ENCODE peak calls at places on chromosomes 4 and X, in seven cellular contexts. One of them, this sample, is unnamed.

GRCh38 chr4:1011022-1011694 is at the start of gene FGFRL1:
- DNase-seq in fibroblast of villous mesenchyme: peak
- DNase-seq in fibroblast of the aortic adventitia: peak
- DNase-seq in bronchial epithelial cell: peak
- DNase-seq in fibroblast of mammary gland: peak
- DNase-seq in BE2C: peak
- DNase-seq in GM13976: peak
- DNase-seq in this sample: peak

GRCh38 chrX:56503941-56504673 is 59.3 kb upstream of the UBQLN2 start:
- DNase-seq in GM13976: no peak
- DNase-seq in fibroblast of mammary gland: no peak
- DNase-seq in BE2C: no peak
- DNase-seq in fibroblast of the aortic adventitia: no peak
- DNase-seq in bronchial epithelial cell: peak
- DNase-seq in fibroblast of villous mesenchyme: no peak
- DNase-seq in this sample: no peak

GRCh38 chr4:4984186-4984585 is 35.1 kb downstream of the CYTL1 start:
- DNase-seq in BE2C: no peak
- DNase-seq in fibroblast of the aortic adventitia: no peak
- DNase-seq in GM13976: no peak
- DNase-seq in fibroblast of mammary gland: no peak
- DNase-seq in bronchial epithelial cell: no peak
- DNase-seq in fibroblast of villous mesenchyme: no peak
- DNase-seq in this sample: no peak

GRCh38 chrX:117959045-117959444 is 157.6 kb downstream of the KLHL13 start:
- DNase-seq in bronchial epithelial cell: no peak
- DNase-seq in fibroblast of the aortic adventitia: no peak
- DNase-seq in fibroblast of mammary gland: no peak
- DNase-seq in fibroblast of villous mesenchyme: no peak
- DNase-seq in BE2C: no peak
- DNase-seq in GM13976: no peak
- DNase-seq in this sample: no peak

GRCh38 chr4:93960916-93961315 is 132.4 kb downstream of the ATOH1 start:
- DNase-seq in BE2C: no peak
- DNase-seq in fibroblast of mammary gland: no peak
- DNase-seq in fibroblast of villous mesenchyme: no peak
- DNase-seq in GM13976: no peak
- DNase-seq in bronchial epithelial cell: no peak
- DNase-seq in fibroblast of the aortic adventitia: no peak
- DNase-seq in this sample: no peak

GRCh38 chr4:675980-676870 is 1.9 kb downstream of the MYL5 start:
- DNase-seq in fibroblast of the aortic adventitia: no peak
- DNase-seq in fibroblast of villous mesenchyme: no peak
- DNase-seq in bronchial epithelial cell: no peak
- DNase-seq in BE2C: no peak
- DNase-seq in GM13976: peak
- DNase-seq in fibroblast of mammary gland: no peak
- DNase-seq in this sample: peak

GRCh38 chrX:136784231-136784630 is 3.5 kb upstream of the ARHGEF6 start:
- DNase-seq in fibroblast of the aortic adventitia: no peak
- DNase-seq in fibroblast of mammary gland: no peak
- DNase-seq in GM13976: no peak
- DNase-seq in fibroblast of villous mesenchyme: no peak
- DNase-seq in BE2C: no peak
- DNase-seq in bronchial epithelial cell: no peak
- DNase-seq in this sample: no peak

GRCh38 chr4:1445716-1446445 is 39.6 kb upstream of the NKX1-1 start:
- DNase-seq in BE2C: no peak
- DNase-seq in bronchial epithelial cell: no peak
- DNase-seq in fibroblast of the aortic adventitia: no peak
- DNase-seq in fibroblast of mammary gland: no peak
- DNase-seq in GM13976: no peak
- DNase-seq in fibroblast of villous mesenchyme: no peak
- DNase-seq in this sample: no peak

GRCh38 chr4:127151941-127152340 is 480.8 kb upstream of the INTU start:
- DNase-seq in fibroblast of the aortic adventitia: no peak
- DNase-seq in fibroblast of mammary gland: no peak
- DNase-seq in fibroblast of villous mesenchyme: no peak
- DNase-seq in bronchial epithelial cell: no peak
- DNase-seq in GM13976: no peak
- DNase-seq in BE2C: no peak
- DNase-seq in this sample: no peak

GRCh38 chrX:106039920-106040319 is 1.4 kb upstream of the SERPINA7 start:
- DNase-seq in fibroblast of mammary gland: peak
- DNase-seq in bronchial epithelial cell: peak
- DNase-seq in fibroblast of villous mesenchyme: no peak
- DNase-seq in fibroblast of the aortic adventitia: no peak
- DNase-seq in GM13976: no peak
- DNase-seq in BE2C: no peak
- DNase-seq in this sample: no peak

GRCh38 chr4:140257461-140258305 is 103.7 kb upstream of the MAML3 start:
- DNase-seq in fibroblast of mammary gland: peak
- DNase-seq in GM13976: no peak
- DNase-seq in fibroblast of the aortic adventitia: peak
- DNase-seq in bronchial epithelial cell: peak
- DNase-seq in BE2C: no peak
- DNase-seq in fibroblast of villous mesenchyme: peak
- DNase-seq in this sample: no peak

GRCh38 chr4:185318679-185319078 is 77.0 kb downstream of the LRP2BP start:
- DNase-seq in BE2C: no peak
- DNase-seq in fibroblast of mammary gland: no peak
- DNase-seq in fibroblast of villous mesenchyme: no peak
- DNase-seq in bronchial epithelial cell: peak
- DNase-seq in GM13976: no peak
- DNase-seq in fibroblast of the aortic adventitia: no peak
- DNase-seq in this sample: no peak

GRCh38 chr4:71206763-71207162 is 132.1 kb upstream of the SLC4A4 start:
- DNase-seq in BE2C: no peak
- DNase-seq in fibroblast of the aortic adventitia: no peak
- DNase-seq in fibroblast of villous mesenchyme: no peak
- DNase-seq in fibroblast of mammary gland: peak
- DNase-seq in GM13976: no peak
- DNase-seq in bronchial epithelial cell: no peak
- DNase-seq in this sample: no peak

GRCh38 chrX:116170444-116170843 is at the start of gene AGTR2:
- DNase-seq in fibroblast of the aortic adventitia: no peak
- DNase-seq in fibroblast of mammary gland: no peak
- DNase-seq in fibroblast of villous mesenchyme: no peak
- DNase-seq in GM13976: no peak
- DNase-seq in bronchial epithelial cell: no peak
- DNase-seq in BE2C: no peak
- DNase-seq in this sample: no peak

GRCh38 chr4:183840311-183840710 is 64.8 kb upstream of the STOX2 start:
- DNase-seq in BE2C: peak
- DNase-seq in fibroblast of the aortic adventitia: peak
- DNase-seq in fibroblast of mammary gland: peak
- DNase-seq in fibroblast of villous mesenchyme: peak
- DNase-seq in GM13976: peak
- DNase-seq in bronchial epithelial cell: peak
- DNase-seq in this sample: peak

GRCh38 chr4:77773101-77773500 is 46.1 kb downstream of the CNOT6L start:
- DNase-seq in GM13976: no peak
- DNase-seq in fibroblast of the aortic adventitia: peak
- DNase-seq in BE2C: no peak
- DNase-seq in fibroblast of villous mesenchyme: peak
- DNase-seq in bronchial epithelial cell: no peak
- DNase-seq in fibroblast of mammary gland: peak
- DNase-seq in this sample: no peak

GRCh38 chr4:64230709-64231310 is 178.4 kb downstream of the TECRL start:
- DNase-seq in fibroblast of mammary gland: peak
- DNase-seq in bronchial epithelial cell: no peak
- DNase-seq in fibroblast of villous mesenchyme: peak
- DNase-seq in GM13976: no peak
- DNase-seq in BE2C: no peak
- DNase-seq in fibroblast of the aortic adventitia: peak
- DNase-seq in this sample: no peak

GRCh38 chr4:150583287-150584197 is 1.6 kb downstream of the MAB21L2 start:
- DNase-seq in fibroblast of mammary gland: no peak
- DNase-seq in BE2C: peak
- DNase-seq in GM13976: peak
- DNase-seq in bronchial epithelial cell: no peak
- DNase-seq in fibroblast of the aortic adventitia: no peak
- DNase-seq in fibroblast of villous mesenchyme: no peak
- DNase-seq in this sample: no peak

GRCh38 chrX:23884427-23885024 is 23.2 kb downstream of the APOO start:
- DNase-seq in BE2C: no peak
- DNase-seq in fibroblast of mammary gland: peak
- DNase-seq in bronchial epithelial cell: peak
- DNase-seq in fibroblast of the aortic adventitia: no peak
- DNase-seq in GM13976: no peak
- DNase-seq in fibroblast of villous mesenchyme: peak
- DNase-seq in this sample: no peak

GRCh38 chr4:187366530-187367279 is 628.9 kb upstream of the ZFP42 start:
- DNase-seq in GM13976: no peak
- DNase-seq in fibroblast of the aortic adventitia: no peak
- DNase-seq in fibroblast of villous mesenchyme: no peak
- DNase-seq in BE2C: no peak
- DNase-seq in fibroblast of mammary gland: no peak
- DNase-seq in bronchial epithelial cell: no peak
- DNase-seq in this sample: no peak

GRCh38 chrX:102651242-102651967 is at the start of gene GPRASP1:
- DNase-seq in fibroblast of the aortic adventitia: peak
- DNase-seq in bronchial epithelial cell: no peak
- DNase-seq in BE2C: peak
- DNase-seq in fibroblast of mammary gland: peak
- DNase-seq in fibroblast of villous mesenchyme: peak
- DNase-seq in GM13976: peak
- DNase-seq in this sample: peak

GRCh38 chr4:186297013-186297645 is 31.1 kb downstream of the F11 start:
- DNase-seq in fibroblast of the aortic adventitia: peak
- DNase-seq in BE2C: no peak
- DNase-seq in GM13976: peak
- DNase-seq in bronchial epithelial cell: peak
- DNase-seq in fibroblast of mammary gland: peak
- DNase-seq in fibroblast of villous mesenchyme: peak
- DNase-seq in this sample: no peak

GRCh38 chr4:7061815-7062214 is 6.0 kb downstream of the GRPEL1 start:
- DNase-seq in fibroblast of the aortic adventitia: no peak
- DNase-seq in BE2C: no peak
- DNase-seq in fibroblast of mammary gland: no peak
- DNase-seq in GM13976: no peak
- DNase-seq in bronchial epithelial cell: no peak
- DNase-seq in fibroblast of villous mesenchyme: no peak
- DNase-seq in this sample: no peak
- TF ChIP-seq CTCF in fibroblast of the aortic adventitia: no peak
- TF ChIP-seq CTCF in BE2C: no peak
- TF ChIP-seq CTCF in fibroblast of mammary gland: no peak
- TF ChIP-seq CTCF in GM13976: no peak
- TF ChIP-seq CTCF in bronchial epithelial cell: no peak
- TF ChIP-seq CTCF in fibroblast of villous mesenchyme: no peak
- TF ChIP-seq CTCF in this sample: no peak

GRCh38 chr4:174828845-174829701 is at the start of gene GLRA3:
- DNase-seq in GM13976: peak
- DNase-seq in bronchial epithelial cell: peak
- DNase-seq in fibroblast of villous mesenchyme: peak
- DNase-seq in fibroblast of mammary gland: peak
- DNase-seq in BE2C: peak
- DNase-seq in fibroblast of the aortic adventitia: peak
- DNase-seq in this sample: peak

DNA sequence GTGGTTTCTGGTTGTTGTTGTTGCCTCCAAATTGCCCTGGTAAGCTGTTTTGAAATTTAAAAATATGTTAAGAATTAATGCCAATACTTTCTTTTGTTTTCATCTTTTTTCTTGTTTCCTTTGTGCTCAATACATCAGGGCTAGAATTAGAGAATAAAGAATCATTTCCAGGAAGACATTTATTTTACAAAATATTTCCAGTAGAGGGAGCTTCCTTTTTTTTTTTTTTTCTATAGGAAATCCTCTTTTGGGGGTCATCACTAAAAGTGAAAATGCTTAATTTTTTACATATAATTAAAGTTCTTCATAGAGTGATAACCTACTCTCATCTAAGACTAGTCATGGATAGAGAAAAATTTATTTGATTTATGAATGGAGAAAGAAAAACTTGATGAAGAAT is 2.4 kb downstream of the GLRA3 start:
- DNase-seq in fibroblast of villous mesenchyme: no peak
- DNase-seq in BE2C: no peak
- DNase-seq in bronchial epithelial cell: no peak
- DNase-seq in fibroblast of the aortic adventitia: no peak
- DNase-seq in GM13976: no peak
- DNase-seq in fibroblast of mammary gland: no peak
- DNase-seq in this sample: no peak
- TF ChIP-seq CTCF in fibroblast of villous mesenchyme: no peak
- TF ChIP-seq CTCF in BE2C: no peak
- TF ChIP-seq CTCF in bronchial epithelial cell: no peak
- TF ChIP-seq CTCF in fibroblast of the aortic adventitia: no peak
- TF ChIP-seq CTCF in GM13976: no peak
- TF ChIP-seq CTCF in fibroblast of mammary gland: no peak
- TF ChIP-seq CTCF in this sample: no peak

DNA sequence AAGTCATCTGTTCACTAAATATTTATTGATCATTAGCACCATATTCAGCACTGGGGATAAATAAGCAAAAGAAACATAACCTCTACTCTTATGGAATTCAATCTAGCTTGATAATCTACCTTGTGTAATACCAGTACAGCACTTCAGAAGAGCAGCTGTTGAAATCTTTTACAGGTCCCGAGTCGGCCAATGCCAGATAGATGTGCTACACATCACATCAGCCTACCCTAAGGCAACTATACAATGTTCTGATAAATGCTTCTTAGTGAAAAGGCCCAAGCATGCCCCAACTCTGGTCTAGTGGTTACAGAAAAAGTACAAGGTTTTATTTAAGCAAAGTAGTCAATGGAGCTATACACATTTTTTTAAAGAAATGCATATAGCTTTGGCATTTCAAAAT is 68.7 kb downstream of the MAPK10 start:
- DNase-seq in bronchial epithelial cell: no peak
- DNase-seq in fibroblast of villous mesenchyme: no peak
- DNase-seq in fibroblast of the aortic adventitia: no peak
- DNase-seq in BE2C: no peak
- DNase-seq in fibroblast of mammary gland: no peak
- DNase-seq in GM13976: no peak
- DNase-seq in this sample: no peak
- TF ChIP-seq CTCF in bronchial epithelial cell: no peak
- TF ChIP-seq CTCF in fibroblast of villous mesenchyme: no peak
- TF ChIP-seq CTCF in fibroblast of the aortic adventitia: no peak
- TF ChIP-seq CTCF in BE2C: no peak
- TF ChIP-seq CTCF in fibroblast of mammary gland: no peak
- TF ChIP-seq CTCF in GM13976: no peak
- TF ChIP-seq CTCF in this sample: no peak

GRCh38 chr4:129087516-129087915 is 5.8 kb downstream of the SCLT1 start:
- DNase-seq in BE2C: no peak
- DNase-seq in GM13976: no peak
- DNase-seq in bronchial epithelial cell: no peak
- DNase-seq in fibroblast of villous mesenchyme: no peak
- DNase-seq in fibroblast of mammary gland: no peak
- DNase-seq in fibroblast of the aortic adventitia: no peak
- DNase-seq in this sample: no peak

GRCh38 chr4:129095811-129096454 is at the start of gene C4orf33:
- DNase-seq in fibroblast of villous mesenchyme: peak
- DNase-seq in BE2C: peak
- DNase-seq in fibroblast of mammary gland: peak
- DNase-seq in GM13976: peak
- DNase-seq in bronchial epithelial cell: peak
- DNase-seq in fibroblast of the aortic adventitia: peak
- DNase-seq in this sample: peak

GRCh38 chr4:129093173-129093974 is at the start of gene SCLT1:
- DNase-seq in GM13976: peak
- DNase-seq in bronchial epithelial cell: peak
- DNase-seq in fibroblast of the aortic adventitia: peak
- DNase-seq in fibroblast of villous mesenchyme: peak
- DNase-seq in BE2C: peak
- DNase-seq in fibroblast of mammary gland: peak
- DNase-seq in this sample: peak

GRCh38 chr4:129094347-129094746 is 1.0 kb upstream of the SCLT1 start:
- DNase-seq in GM13976: no peak
- DNase-seq in fibroblast of villous mesenchyme: no peak
- DNase-seq in fibroblast of the aortic adventitia: peak
- DNase-seq in bronchial epithelial cell: no peak
- DNase-seq in BE2C: no peak
- DNase-seq in fibroblast of mammary gland: no peak
- DNase-seq in this sample: no peak

GRCh38 chr4:129092636-129093172 is 635 bp downstream of the SCLT1 start:
- DNase-seq in bronchial epithelial cell: peak
- DNase-seq in fibroblast of villous mesenchyme: peak
- DNase-seq in fibroblast of the aortic adventitia: peak
- DNase-seq in BE2C: no peak
- DNase-seq in fibroblast of mammary gland: peak
- DNase-seq in GM13976: no peak
- DNase-seq in this sample: no peak
- TF ChIP-seq CTCF in bronchial epithelial cell: no peak
- TF ChIP-seq CTCF in fibroblast of villous mesenchyme: no peak
- TF ChIP-seq CTCF in fibroblast of the aortic adventitia: no peak
- TF ChIP-seq CTCF in BE2C: no peak
- TF ChIP-seq CTCF in fibroblast of mammary gland: no peak
- TF ChIP-seq CTCF in GM13976: no peak
- TF ChIP-seq CTCF in this sample: no peak

This sample was measured in activated CD8-positive, alpha-beta T cell treated with anti-CD3 and anti-CD28 coated beads for 36 hours.